ENCODE peak calls at places on chromosomes 16 and 17, in five cellular contexts. X is transverse colon, Y is tibial nerve, E is stomach, L is suprapubic skin. K is an unnamed sample.

GRCh38 chr16:88379694-88380040 is 3.1 kb upstream of the ZNF469 start:
- DNase-seq in X (no peak), Y (no peak), E (no peak), L (no peak), K (no peak)

GRCh38 chr17:43701318-43701743 is 39.6 kb upstream of the MEOX1 start:
- DNase-seq in X (peak; percentile 20), Y (no peak), E (no peak), L (no peak), K (no peak)

GRCh38 chr17:48123111-48123510 is 15.5 kb downstream of the SNX11 start:
- DNase-seq in X (no peak), Y (no peak), E (no peak), L (no peak), K (no peak)

GRCh38 chr17:65633988-65634387 is 72.5 kb upstream of the AXIN2 start:
- DNase-seq in X (no peak), Y (no peak), E (no peak), L (no peak), K (no peak)

GRCh38 chr17:64920026-64920418 is 744 bp upstream of the LRRC37A3 start:
- DNase-seq in X (no peak), Y (no peak), E (no peak), L (no peak), K (no peak)

GRCh38 chr17:59001158-59001814 is 105.4 kb downstream of the TRIM37 start:
- DNase-seq in X (peak; percentile 31), Y (peak; percentile 34), E (peak; percentile 34), L (no peak), K (no peak)

GRCh38 chr16:87854053-87854906 is 15.0 kb downstream of the SLC7A5 start:
- DNase-seq in X (peak; percentile 41), Y (no peak), E (no peak), L (no peak), K (no peak)

GRCh38 chr16:46908540-46909372 is 24.6 kb downstream of the GPT2 start:
- DNase-seq in X (peak; percentile 47), Y (peak; percentile 51), E (peak; percentile 47), L (no peak), K (no peak)

GRCh38 chr17:74307984-74308773 is 17.8 kb upstream of the KIF19 start:
- DNase-seq in X (no peak), Y (no peak), E (no peak), L (no peak), K (no peak)
- TF ChIP-seq EP300 in X (no peak), Y (peak; percentile 57), E (no peak), L (no peak), K (no peak)

GRCh38 chr16:75578725-75579124 is 12.5 kb downstream of the GABARAPL2 start:
- DNase-seq in X (no peak), Y (no peak), E (no peak), L (no peak), K (no peak)
- H3K36me3 ChIP-seq in X (peaks cover 23% of the 10 kb centered on the region), Y (no peaks in the 10 kb centered on the region), E (peaks cover 67% of the 10 kb centered on the region), L (peaks cover 54% of the 10 kb centered on the region), K (peaks cover 66% of the 10 kb centered on the region)

GRCh38 chr16:9852003-9852402 is 330.2 kb downstream of the GRIN2A start:
- DNase-seq in X (no peak), Y (no peak), E (no peak), L (no peak), K (no peak)

GRCh38 chr16:9847146-9847545 is 335.1 kb downstream of the GRIN2A start:
- DNase-seq in X (no peak), Y (no peak), E (no peak), L (no peak), K (no peak)

GRCh38 chr16:9849697-9850245 is 332.5 kb downstream of the GRIN2A start:
- DNase-seq in X (no peak), Y (no peak), E (no peak), L (no peak), K (no peak)

GRCh38 chr16:9854665-9855064 is 327.6 kb downstream of the GRIN2A start:
- DNase-seq in X (no peak), Y (no peak), E (no peak), L (no peak), K (no peak)

DNA sequence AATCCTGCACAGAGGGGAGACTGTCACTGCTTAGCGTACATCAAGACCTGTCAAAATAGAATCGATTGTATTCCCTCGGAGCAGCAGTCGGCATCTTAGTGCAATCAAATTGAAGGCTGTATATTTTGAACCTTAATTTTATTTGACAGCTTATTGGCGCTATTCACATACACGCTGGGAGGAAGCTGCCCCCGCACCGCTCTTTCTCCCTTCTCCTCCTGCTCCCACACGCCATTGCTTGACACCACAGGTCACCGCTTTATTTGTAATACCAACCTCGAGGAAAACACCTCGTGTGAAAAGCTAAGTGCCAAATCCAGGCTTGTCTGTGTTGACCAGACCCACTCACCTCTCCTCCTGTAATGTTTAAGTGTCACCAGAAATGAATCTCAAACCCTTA is 331.5 kb downstream of the GRIN2A start:
- DNase-seq in X (no peak), Y (no peak), E (no peak), L (no peak), K (no peak)
- TF ChIP-seq EP300 in X (no peak), Y (no peak), E (no peak), L (no peak), K (no peak)

GRCh38 chr16:16133943-16134604 is 89.2 kb downstream of the ABCC6 start:
- DNase-seq in X (no peak), Y (no peak), E (no peak), L (no peak), K (no peak)

GRCh38 chr16:16127469-16128116 is 95.7 kb downstream of the ABCC6 start:
- DNase-seq in X (peak; percentile 66), Y (peak; percentile 83), E (peak; percentile 74), L (peak; percentile 85), K (peak; percentile 88)

GRCh38 chr16:16131204-16131603 is 92.1 kb downstream of the ABCC6 start:
- DNase-seq in X (no peak), Y (no peak), E (no peak), L (no peak), K (no peak)

GRCh38 chr16:16136588-16136987 is 86.7 kb downstream of the ABCC6 start:
- DNase-seq in X (no peak), Y (no peak), E (no peak), L (no peak), K (no peak)

DNA sequence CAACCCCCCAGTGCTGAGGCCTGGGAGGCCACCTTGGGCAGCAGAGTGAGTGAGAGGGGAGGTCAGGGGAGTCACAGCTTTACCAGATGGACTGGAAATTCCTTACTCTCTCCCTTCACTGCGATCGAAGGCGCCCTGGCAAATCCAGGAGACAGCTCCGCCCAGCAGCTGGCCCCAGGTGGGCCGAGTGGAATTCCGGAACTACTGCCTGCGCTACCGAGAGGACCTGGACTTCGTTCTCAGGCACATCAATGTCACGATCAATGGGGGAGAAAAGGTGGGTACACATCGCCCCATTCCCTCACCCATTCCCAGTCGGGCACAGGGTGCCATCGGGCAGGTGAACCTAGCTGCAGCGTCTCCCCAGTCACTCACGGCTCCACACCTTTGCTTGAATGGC is 91.6 kb downstream of the ABCC6 start:
- DNase-seq in X (no peak), Y (no peak), E (no peak), L (no peak), K (no peak)
- H3K36me3 ChIP-seq in X (peaks cover 23% of the 10 kb centered on the region), Y (no peaks in the 10 kb centered on the region), E (peaks cover 97% of the 10 kb centered on the region), L (peaks cover 73% of the 10 kb centered on the region), K (peaks cover 5% of the 10 kb centered on the region)

DNA sequence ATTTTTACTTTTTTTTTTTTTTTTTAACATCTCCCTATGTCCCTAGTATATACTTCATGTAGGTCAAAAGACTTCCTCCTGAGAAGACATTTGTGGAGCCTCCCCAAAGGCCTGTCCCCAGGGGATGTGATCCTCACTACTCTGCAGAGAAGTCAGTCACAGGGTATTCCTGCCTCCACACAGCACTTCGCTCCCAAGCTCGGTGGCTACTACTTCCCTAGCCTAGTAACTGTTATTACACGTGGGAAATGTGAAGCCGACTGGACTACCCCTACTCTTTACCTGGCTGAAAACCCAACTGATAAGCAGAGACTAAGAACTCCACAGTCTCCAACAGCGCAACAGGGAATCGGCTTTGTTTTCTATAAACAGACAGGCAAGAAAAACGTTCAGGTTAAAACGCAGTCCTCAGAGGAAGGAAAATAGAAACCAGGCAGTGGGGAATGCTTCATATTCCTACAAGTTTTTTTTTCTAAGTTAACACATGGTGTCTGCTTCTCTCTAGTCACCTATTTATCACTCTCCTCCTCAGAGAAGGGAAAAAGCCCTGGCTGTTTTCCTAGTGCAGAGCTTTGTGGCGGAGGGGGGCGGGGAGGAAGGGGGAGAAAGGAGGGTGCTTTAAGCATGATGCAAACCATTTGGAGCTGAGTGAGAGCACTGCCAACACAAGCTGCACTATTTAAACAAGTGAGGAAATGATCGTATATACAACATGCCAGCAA is 117.0 kb downstream of the HIC1 start:
- DNase-seq in X (peak; percentile 60), Y (peak; percentile 58), E (peak; percentile 74), L (no peak), K (peak; percentile 96)
- TF ChIP-seq EP300 in X (peak; percentile 62), Y (peak; percentile 39), E (no peak), L (no peak), K (peak; percentile 45)

GRCh38 chr17:70582777-70583176 is 413.4 kb downstream of the KCNJ2 start:
- DNase-seq in X (no peak), Y (no peak), E (no peak), L (no peak), K (no peak)

GRCh38 chr17:70584255-70584654 is 414.9 kb downstream of the KCNJ2 start:
- DNase-seq in X (no peak), Y (no peak), E (no peak), L (no peak), K (no peak)

GRCh38 chr17:70577456-70577855 is 408.1 kb downstream of the KCNJ2 start:
- DNase-seq in X (no peak), Y (no peak), E (no peak), L (no peak), K (no peak)

DNA sequence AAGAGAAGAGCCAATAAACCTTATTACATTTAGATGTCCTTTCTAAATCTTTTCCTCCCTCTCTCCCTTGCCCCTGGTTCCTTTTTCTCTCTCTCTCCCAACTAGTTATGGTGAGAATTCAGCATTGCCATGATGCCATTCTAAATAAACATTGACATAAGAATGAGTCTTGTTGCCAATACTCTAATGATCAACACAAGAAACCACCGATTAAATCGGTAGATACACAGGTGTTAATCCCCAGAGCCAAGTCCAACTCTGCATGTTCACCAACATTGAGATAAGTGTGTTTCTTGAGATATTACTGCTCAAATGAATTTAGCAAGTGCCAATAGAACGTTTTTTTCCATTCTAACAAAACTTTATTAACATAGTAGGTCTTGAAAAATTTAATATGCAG is 412.1 kb downstream of the KCNJ2 start:
- DNase-seq in X (no peak), Y (no peak), E (no peak), L (no peak), K (no peak)
- H3K36me3 ChIP-seq in X (no peaks in the 10 kb centered on the region), Y (no peaks in the 10 kb centered on the region), E (no peaks in the 10 kb centered on the region), L (no peaks in the 10 kb centered on the region), K (no peaks in the 10 kb centered on the region)

DNA sequence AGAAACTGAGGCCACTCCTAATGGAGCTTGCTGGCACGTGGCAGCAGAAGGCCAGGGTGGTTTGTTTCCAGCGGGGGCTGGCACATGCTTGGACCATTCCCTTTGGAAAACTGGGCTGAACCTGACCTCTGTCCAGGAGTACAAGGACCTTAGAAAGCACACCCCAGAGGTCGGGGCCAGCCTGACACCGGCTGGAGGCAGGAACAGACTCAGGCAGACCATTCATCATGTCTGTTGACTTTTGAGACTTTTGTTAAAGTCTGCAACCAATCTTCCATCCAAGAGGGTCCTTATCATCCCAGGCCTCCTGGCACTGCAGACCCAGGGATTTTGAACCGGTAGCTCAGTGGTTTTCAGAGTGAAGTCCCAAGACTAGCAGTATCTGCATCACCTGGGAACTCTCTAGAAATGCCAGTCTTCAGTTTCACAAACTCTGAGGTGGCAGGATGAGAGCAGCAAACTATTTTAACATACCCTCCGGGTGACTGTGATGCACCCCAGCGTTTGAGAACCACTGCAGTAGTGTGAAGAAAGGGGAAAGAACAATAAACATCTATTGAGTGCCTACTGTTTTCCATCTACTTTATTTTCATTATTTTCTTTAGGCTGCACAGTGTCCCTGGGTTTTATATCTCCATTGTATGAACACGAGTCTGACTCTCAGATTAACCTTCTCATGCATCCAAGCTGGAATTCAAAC is 145.3 kb upstream of the PLCG2 start:
- DNase-seq in X (no peak), Y (no peak), E (no peak), L (no peak), K (no peak)
- TF ChIP-seq EP300 in X (no peak), Y (no peak), E (no peak), L (no peak), K (no peak)